ENCODE peak calls at places on chromosomes 6 and 20, in six cellular contexts. U is neural progenitor cell, W is HTR-8/SVneo, G is posterior vena cava, K is mucosa of gallbladder, P is pancreas. B is an unnamed sample.

GRCh38 chr20:1005452-1006027 is 3.4 kb upstream of the RSPO4 start:
- DNase-seq in K (peak), G (no peak), U (peak), P (no peak), W (peak), B (peak)

GRCh38 chr6:7939186-7939863 is 28.7 kb upstream of the TXNDC5 start:
- DNase-seq in P (no peak), G (no peak), U (peak), K (no peak), W (no peak), B (peak)

GRCh38 chr6:31912186-31912585 is 10.3 kb upstream of the ZBTB12 start:
- DNase-seq in G (no peak), P (no peak), U (no peak), K (no peak), W (no peak), B (no peak)

GRCh38 chr6:99563056-99563723 is 5.3 kb downstream of the CCNC start:
- DNase-seq in W (no peak), G (no peak), P (no peak), U (no peak), K (no peak), B (no peak)

GRCh38 chr6:16660157-16660497 is 101.1 kb downstream of the ATXN1 start:
- DNase-seq in W (no peak), G (no peak), P (no peak), K (no peak), U (no peak), B (no peak)

GRCh38 chr20:49649672-49650071 is 64.0 kb downstream of the B4GALT5 start:
- DNase-seq in G (no peak), K (no peak), P (no peak), U (no peak), W (no peak), B (no peak)

GRCh38 chr6:119243657-119244056 is 105.9 kb downstream of the MAN1A1 start:
- DNase-seq in W (no peak), U (no peak), K (no peak), P (no peak), G (no peak), B (no peak)

GRCh38 chr6:21846541-21847451 is 253.2 kb downstream of the SOX4 start:
- DNase-seq in P (no peak), K (no peak), G (no peak), U (peak), W (no peak), B (peak)

GRCh38 chr6:80967618-80968017 is 784.9 kb downstream of the TENT5A start:
- DNase-seq in W (no peak), U (peak), P (no peak), G (no peak), K (no peak), B (no peak)

GRCh38 chr20:23407770-23408467 is 13.4 kb downstream of the NAPB start:
- DNase-seq in U (no peak), W (no peak), P (no peak), G (no peak), K (no peak), B (no peak)

GRCh38 chr20:24206995-24207394 is 218.4 kb upstream of the GGTLC1 start:
- DNase-seq in P (no peak), G (no peak), U (no peak), W (no peak), K (no peak), B (no peak)

GRCh38 chr20:32979201-32979998 is 24.8 kb downstream of the SUN5 start:
- DNase-seq in U (no peak), P (no peak), W (no peak), G (peak), K (no peak), B (no peak)

GRCh38 chr6:79570802-79571367 is 33.7 kb upstream of the LCA5 start:
- DNase-seq in U (no peak), W (peak), K (no peak), P (no peak), G (no peak), B (peak)

GRCh38 chr6:41566961-41567360 is 20.8 kb downstream of the FOXP4 start:
- DNase-seq in W (no peak), P (no peak), U (no peak), K (no peak), G (no peak), B (no peak)

GRCh38 chr20:59204201-59204894 is 40.7 kb downstream of the ZNF831 start:
- DNase-seq in G (no peak), P (no peak), U (no peak), K (no peak), W (no peak), B (no peak)

GRCh38 chr20:58482416-58482815 is 32.8 kb downstream of the APCDD1L start:
- DNase-seq in W (no peak), U (no peak), K (no peak), P (no peak), G (no peak), B (no peak)

GRCh38 chr6:89239338-89239737 is 22.2 kb upstream of the GABRR1 start:
- DNase-seq in K (no peak), G (no peak), W (no peak), U (no peak), P (no peak), B (no peak)

GRCh38 chr6:151630387-151630786 is 136.6 kb downstream of the CCDC170 start:
- DNase-seq in K (no peak), G (no peak), U (no peak), W (no peak), P (no peak), B (no peak)

GRCh38 chr6:10383312-10384063 is 31.4 kb downstream of the TFAP2A start:
- DNase-seq in U (peak), W (no peak), K (no peak), G (no peak), P (no peak), B (no peak)

GRCh38 chr6:88662653-88663174 is 300.7 kb downstream of the RNGTT start:
- DNase-seq in P (no peak), W (no peak), U (no peak), K (no peak), G (peak), B (no peak)

GRCh38 chr20:31587545-31588389 is 17.3 kb upstream of the ID1 start:
- DNase-seq in G (no peak), P (no peak), K (no peak), W (no peak), U (peak), B (peak)

GRCh38 chr20:37522258-37523011 is 1.4 kb downstream of the NNAT start:
- DNase-seq in G (no peak), P (no peak), K (peak), W (no peak), U (no peak), B (no peak)

GRCh38 chr20:62925420-62926228 is 681 bp downstream of the DIDO1 start:
- DNase-seq in K (peak), G (no peak), W (no peak), U (peak), P (peak), B (peak)

GRCh38 chr6:45631396-45631795 is 253.7 kb upstream of the SUPT3H start:
- DNase-seq in G (no peak), K (no peak), W (no peak), U (no peak), P (no peak), B (no peak)

GRCh38 chr20:53028337-53029007 is 56.3 kb downstream of the TSHZ2 start:
- DNase-seq in U (no peak), W (no peak), P (no peak), G (no peak), K (no peak), B (no peak)

B was measured in dermis microvascular lymphatic vessel endothelial cell.